ENCODE peak calls at places on chromosomes 5 and 9, in five cellular contexts. R, T, I, P and Z are unnamed samples.

GRCh38 chr5:175059687-175060194 is 335.4 kb downstream of the MSX2 start:
- DNase-seq in T (peak; percentile 2), P (peak; percentile 74), I (peak; percentile 2), R (peak; percentile 2), Z (peak; percentile 42)

GRCh38 chr5:115751176-115751575 is 65.3 kb downstream of the CDO1 start:
- DNase-seq in I (no peak), P (no peak), T (no peak), R (no peak), Z (no peak)

GRCh38 chr9:129761293-129761900 is 8.6 kb upstream of the PTGES start:
- DNase-seq in T (peak; percentile 88), I (no peak), P (no peak), R (peak; percentile 76), Z (no peak)

GRCh38 chr5:149614034-149614907 is 33.0 kb downstream of the ARHGEF37 start:
- DNase-seq in T (no peak), I (no peak), P (no peak), R (no peak), Z (no peak)

GRCh38 chr5:60989790-60990189 is 44.8 kb downstream of the NDUFAF2 start:
- DNase-seq in P (no peak), I (no peak), R (no peak), T (no peak), Z (no peak)

GRCh38 chr5:143931389-143931984 is 119.5 kb downstream of the HMHB1 start:
- DNase-seq in I (no peak), T (no peak), P (no peak), R (no peak), Z (no peak)

GRCh38 chr5:6766558-6767191 is 53.4 kb downstream of the TENT4A start:
- DNase-seq in I (peak; percentile 61), R (peak; percentile 63), T (no peak), P (no peak), Z (no peak)

GRCh38 chr5:19987594-19988345 is at the start of gene CDH18:
- DNase-seq in P (peak; percentile 73), T (peak; percentile 39), R (peak; percentile 45), I (no peak), Z (peak; percentile 13)

GRCh38 chr5:5165541-5166002 is 25.4 kb downstream of the ADAMTS16 start:
- DNase-seq in R (no peak), I (no peak), T (peak; percentile 19), P (no peak), Z (no peak)

GRCh38 chr9:136596630-136597031 is 50.8 kb upstream of the NOTCH1 start:
- DNase-seq in I (no peak), P (no peak), R (no peak), T (no peak), Z (no peak)

GRCh38 chr5:71887680-71888079 is 168.6 kb downstream of the CARTPT start:
- DNase-seq in P (no peak), I (peak; percentile 70), T (peak; percentile 96), R (peak; percentile 95), Z (peak; percentile 57)

GRCh38 chr9:95023217-95024003 is 294.1 kb downstream of the FANCC start:
- DNase-seq in P (no peak), R (peak; percentile 94), T (peak; percentile 82), I (peak; percentile 64), Z (peak; percentile 73)

GRCh38 chr5:81115261-81115660 is 117.9 kb upstream of the CKMT2 start:
- DNase-seq in R (no peak), P (no peak), T (no peak), I (no peak), Z (no peak)

GRCh38 chr9:14532716-14533115 is 160.5 kb downstream of the ZDHHC21 start:
- DNase-seq in T (no peak), R (peak; percentile 7), P (no peak), I (peak; percentile 10), Z (no peak)

GRCh38 chr5:169696621-169697517 is 59.8 kb downstream of the DOCK2 start:
- DNase-seq in P (no peak), R (peak; percentile 85), T (peak; percentile 35), I (no peak), Z (no peak)

GRCh38 chr9:96603305-96604004 is 16.2 kb downstream of the CDC14B start:
- DNase-seq in P (no peak), R (no peak), I (no peak), T (no peak), Z (no peak)

GRCh38 chr9:126207256-126207655 is 119.4 kb upstream of the MVB12B start:
- DNase-seq in P (no peak), T (no peak), I (no peak), R (no peak), Z (no peak)

GRCh38 chr5:135030123-135030517 is 3.9 kb downstream of the PITX1 start:
- DNase-seq in T (no peak), I (no peak), P (no peak), R (no peak), Z (no peak)

GRCh38 chr9:111297061-111297824 is 32.8 kb downstream of the OR2K2 start:
- DNase-seq in T (peak; percentile 59), I (no peak), R (peak; percentile 28), P (no peak), Z (no peak)

GRCh38 chr9:98908897-98909634 is 34.6 kb upstream of the COL15A1 start:
- DNase-seq in I (no peak), T (peak; percentile 77), P (peak; percentile 25), R (peak; percentile 87), Z (no peak)

GRCh38 chr5:147760086-147760485 is 22.4 kb downstream of the JAKMIP2 start:
- DNase-seq in R (no peak), I (no peak), P (no peak), T (no peak), Z (no peak)

GRCh38 chr5:168162464-168162863 is 129.0 kb upstream of the WWC1 start:
- DNase-seq in I (no peak), P (no peak), R (no peak), T (no peak), Z (no peak)

GRCh38 chr5:161412792-161413191 is 133.7 kb downstream of the GABRB2 start:
- DNase-seq in P (no peak), R (no peak), I (no peak), T (no peak), Z (no peak)

GRCh38 chr5:108728566-108729305 is 19.0 kb upstream of the FER start:
- DNase-seq in T (no peak), R (peak; percentile 33), P (no peak), I (no peak), Z (no peak)

GRCh38 chr5:142886211-142886610 is 116.0 kb downstream of the ARHGAP26 start:
- DNase-seq in P (no peak), T (peak; percentile 31), I (no peak), R (no peak), Z (no peak)

GRCh38 chr5:114191441-114191840 is 170.4 kb upstream of the KCNN2 start:
- DNase-seq in P (no peak), I (no peak), R (peak; percentile 11), T (no peak), Z (no peak)

GRCh38 chr5:107806705-107807104 is 136.0 kb upstream of the EFNA5 start:
- DNase-seq in T (peak; percentile 78), I (peak; percentile 56), R (no peak), P (no peak), Z (peak; percentile 59)

GRCh38 chr5:120072054-120072453 is 392.0 kb upstream of the PRR16 start:
- DNase-seq in T (no peak), P (no peak), I (no peak), R (no peak), Z (no peak)

GRCh38 chr5:154479944-154480750 is 2.1 kb upstream of the HAND1 start:
- DNase-seq in R (no peak), T (no peak), I (no peak), P (no peak), Z (no peak)

GRCh38 chr5:54470677-54471076 is 15.2 kb downstream of the HSPB3 start:
- DNase-seq in P (no peak), T (peak; percentile 77), I (peak; percentile 33), R (peak; percentile 30), Z (no peak)

GRCh38 chr5:175688352-175689146 is 30.7 kb downstream of the HRH2 start:
- DNase-seq in R (no peak), T (no peak), I (no peak), P (no peak), Z (no peak)

GRCh38 chr9:5336683-5337082 is 3.0 kb downstream of the RLN1 start:
- DNase-seq in I (no peak), P (no peak), T (no peak), R (no peak), Z (no peak)

GRCh38 chr9:135925496-135926133 is 18.3 kb upstream of the CAMSAP1 start:
- DNase-seq in T (peak; percentile 22), P (no peak), R (peak; percentile 12), I (no peak), Z (no peak)

GRCh38 chr5:90834711-90835110 is 276.1 kb downstream of the ADGRV1 start:
- DNase-seq in P (no peak), T (no peak), R (no peak), I (no peak), Z (no peak)

GRCh38 chr5:143913008-143913752 is 101.2 kb downstream of the HMHB1 start:
- DNase-seq in T (peak; percentile 76), I (peak; percentile 70), R (peak; percentile 91), P (no peak), Z (no peak)